ENCODE peak calls at places on chromosomes 4 and X, in four cellular contexts. One of them, this sample, is unnamed.

GRCh38 chrX:66163849-66164401 is at the start of gene HEPH:
- DNase-seq in H1: peak; percentile 41
- DNase-seq in IMR-90: peak; percentile 34
- DNase-seq in mesendoderm: peak; percentile 91
- DNase-seq in this sample: peak; percentile 36

GRCh38 chr4:35025152-35025834 is 1219.0 kb downstream of the ARAP2 start:
- DNase-seq in H1: no peak
- DNase-seq in IMR-90: no peak
- DNase-seq in mesendoderm: no peak
- DNase-seq in this sample: no peak

GRCh38 chr4:22031423-22031822 is 82.9 kb upstream of the KCNIP4 start:
- DNase-seq in H1: no peak
- DNase-seq in IMR-90: no peak
- DNase-seq in mesendoderm: no peak
- DNase-seq in this sample: no peak

GRCh38 chrX:26789751-26790150 is 573.8 kb downstream of the MAGEB5 start:
- DNase-seq in H1: no peak
- DNase-seq in IMR-90: no peak
- DNase-seq in mesendoderm: no peak
- DNase-seq in this sample: no peak

GRCh38 chr4:119313237-119313636 is 8.7 kb downstream of the FABP2 start:
- DNase-seq in H1: no peak
- DNase-seq in IMR-90: no peak
- DNase-seq in mesendoderm: no peak
- DNase-seq in this sample: no peak

GRCh38 chrX:13220916-13221315 is 98.9 kb downstream of the ATXN3L start:
- DNase-seq in H1: no peak
- DNase-seq in IMR-90: peak; percentile 84
- DNase-seq in mesendoderm: no peak
- DNase-seq in this sample: no peak

GRCh38 chrX:96770315-96770714 is 85.7 kb downstream of the DIAPH2 start:
- DNase-seq in H1: no peak
- DNase-seq in IMR-90: peak; percentile 18
- DNase-seq in mesendoderm: no peak
- DNase-seq in this sample: no peak

GRCh38 chr4:39616651-39617050 is 22.0 kb downstream of the SMIM14 start:
- DNase-seq in H1: no peak
- DNase-seq in IMR-90: no peak
- DNase-seq in mesendoderm: peak; percentile 67
- DNase-seq in this sample: no peak

GRCh38 chr4:185218312-185218711 is 8.9 kb downstream of the SNX25 start:
- DNase-seq in H1: no peak
- DNase-seq in IMR-90: no peak
- DNase-seq in mesendoderm: no peak
- DNase-seq in this sample: no peak

GRCh38 chr4:168528131-168528949 is 31.5 kb downstream of the PALLD start:
- DNase-seq in H1: no peak
- DNase-seq in IMR-90: peak; percentile 62
- DNase-seq in mesendoderm: no peak
- DNase-seq in this sample: no peak

GRCh38 chr4:7186081-7186480 is 6.3 kb upstream of the SORCS2 start:
- DNase-seq in H1: no peak
- DNase-seq in IMR-90: no peak
- DNase-seq in mesendoderm: peak; percentile 29
- DNase-seq in this sample: peak; percentile 55

GRCh38 chr4:29565256-29565655 is 1154.9 kb upstream of the PCDH7 start:
- DNase-seq in H1: no peak
- DNase-seq in IMR-90: no peak
- DNase-seq in mesendoderm: no peak
- DNase-seq in this sample: no peak

GRCh38 chr4:100168521-100168920 is 21.7 kb downstream of the DDIT4L start:
- DNase-seq in H1: no peak
- DNase-seq in IMR-90: peak; percentile 63
- DNase-seq in mesendoderm: no peak
- DNase-seq in this sample: no peak

GRCh38 chrX:112147206-112147605 is 64.6 kb upstream of the TRPC5 start:
- DNase-seq in H1: peak; percentile 45
- DNase-seq in IMR-90: peak; percentile 29
- DNase-seq in mesendoderm: peak; percentile 29
- DNase-seq in this sample: peak; percentile 50

GRCh38 chr4:175470141-175470540 is 341.9 kb downstream of the GPM6A start:
- DNase-seq in H1: no peak
- DNase-seq in IMR-90: peak; percentile 15
- DNase-seq in mesendoderm: peak; percentile 72
- DNase-seq in this sample: no peak

GRCh38 chr4:38145033-38145673 is 185.0 kb downstream of the PTTG2 start:
- DNase-seq in H1: no peak
- DNase-seq in IMR-90: no peak
- DNase-seq in mesendoderm: no peak
- DNase-seq in this sample: no peak

GRCh38 chr4:71202703-71203102 is 136.1 kb upstream of the SLC4A4 start:
- DNase-seq in H1: no peak
- DNase-seq in IMR-90: no peak
- DNase-seq in mesendoderm: no peak
- DNase-seq in this sample: no peak

GRCh38 chr4:71230258-71230594 is 108.6 kb upstream of the SLC4A4 start:
- DNase-seq in H1: no peak
- DNase-seq in IMR-90: peak; percentile 87
- DNase-seq in mesendoderm: no peak
- DNase-seq in this sample: no peak

GRCh38 chr4:41044165-41044564 is 170.2 kb downstream of the APBB2 start:
- DNase-seq in H1: no peak
- DNase-seq in IMR-90: no peak
- DNase-seq in mesendoderm: no peak
- DNase-seq in this sample: no peak

GRCh38 chrX:35670894-35671293 is 127.2 kb upstream of the MAGEB16 start:
- DNase-seq in H1: no peak
- DNase-seq in IMR-90: no peak
- DNase-seq in mesendoderm: no peak
- DNase-seq in this sample: no peak

GRCh38 chr4:88857588-88857987 is 160.0 kb upstream of the NAP1L5 start:
- DNase-seq in H1: no peak
- DNase-seq in IMR-90: peak; percentile 24
- DNase-seq in mesendoderm: no peak
- DNase-seq in this sample: no peak

GRCh38 chr4:132910226-132910748 is 238.8 kb upstream of the PCDH10 start:
- DNase-seq in H1: no peak
- DNase-seq in IMR-90: no peak
- DNase-seq in mesendoderm: no peak
- DNase-seq in this sample: no peak

GRCh38 chr4:146165840-146166239 is 9.7 kb upstream of the LSM6 start:
- DNase-seq in H1: no peak
- DNase-seq in IMR-90: peak; percentile 75
- DNase-seq in mesendoderm: no peak
- DNase-seq in this sample: no peak

GRCh38 chr4:189001283-189001970 is 862.2 kb downstream of the TRIML1 start:
- DNase-seq in H1: no peak
- DNase-seq in IMR-90: no peak
- DNase-seq in mesendoderm: no peak
- DNase-seq in this sample: no peak

GRCh38 chr4:139526928-139527327 is 29.1 kb downstream of the SETD7 start:
- DNase-seq in H1: no peak
- DNase-seq in IMR-90: no peak
- DNase-seq in mesendoderm: no peak
- DNase-seq in this sample: no peak

GRCh38 chr4:145785391-145786008 is 105.6 kb downstream of the C4orf51 start:
- DNase-seq in H1: no peak
- DNase-seq in IMR-90: no peak
- DNase-seq in mesendoderm: no peak
- DNase-seq in this sample: no peak

GRCh38 chr4:142396279-142396678 is 449.8 kb downstream of the INPP4B start:
- DNase-seq in H1: no peak
- DNase-seq in IMR-90: peak; percentile 36
- DNase-seq in mesendoderm: no peak
- DNase-seq in this sample: no peak

GRCh38 chr4:13329963-13330362 is 154.2 kb downstream of the RAB28 start:
- DNase-seq in H1: no peak
- DNase-seq in IMR-90: peak; percentile 60
- DNase-seq in mesendoderm: no peak
- DNase-seq in this sample: no peak

GRCh38 chr4:3324093-3324815 is 31.4 kb downstream of the RGS12 start:
- DNase-seq in H1: peak; percentile 80
- DNase-seq in IMR-90: no peak
- DNase-seq in mesendoderm: peak; percentile 87
- DNase-seq in this sample: peak; percentile 79

GRCh38 chr4:3320361-3321023 is 27.7 kb downstream of the RGS12 start:
- DNase-seq in H1: no peak
- DNase-seq in IMR-90: no peak
- DNase-seq in mesendoderm: no peak
- DNase-seq in this sample: peak; percentile 18

GRCh38 chr4:3321295-3321889 is 28.6 kb downstream of the RGS12 start:
- DNase-seq in H1: no peak
- DNase-seq in IMR-90: no peak
- DNase-seq in mesendoderm: no peak
- DNase-seq in this sample: no peak

GRCh38 chr4:3322059-3322550 is 29.3 kb downstream of the RGS12 start:
- DNase-seq in H1: no peak
- DNase-seq in IMR-90: peak; percentile 46
- DNase-seq in mesendoderm: no peak
- DNase-seq in this sample: no peak

DNA sequence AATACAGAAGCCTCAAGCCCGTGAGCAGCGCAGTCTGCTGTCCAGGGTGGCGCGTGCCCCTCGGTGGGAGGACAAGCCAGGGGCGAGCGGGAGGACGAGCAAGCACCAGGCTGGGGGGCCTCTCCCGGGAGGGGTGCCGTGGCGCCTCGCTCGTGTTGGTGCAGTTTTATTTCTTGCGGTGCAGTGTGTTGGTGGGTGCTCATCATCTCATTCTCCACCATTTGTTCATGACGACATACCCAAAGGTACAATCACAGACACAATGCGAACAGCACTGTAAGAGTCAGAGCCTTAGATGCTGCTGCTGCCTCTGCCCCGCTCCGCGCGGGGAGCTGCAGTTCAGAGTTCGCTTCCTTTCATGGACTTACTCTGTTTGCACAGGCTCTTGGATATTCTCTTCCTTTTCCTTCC is 30.3 kb downstream of the RGS12 start:
- DNase-seq in H1: no peak
- DNase-seq in IMR-90: no peak
- DNase-seq in mesendoderm: no peak
- DNase-seq in this sample: no peak
- H2BK120ac ChIP-seq in H1: no peak overlapping the region
- H2BK120ac ChIP-seq in IMR-90: no peak overlapping the region
- H2BK120ac ChIP-seq in mesendoderm: no peak overlapping the region
- H2BK120ac ChIP-seq in this sample: no peak overlapping the region

DNA sequence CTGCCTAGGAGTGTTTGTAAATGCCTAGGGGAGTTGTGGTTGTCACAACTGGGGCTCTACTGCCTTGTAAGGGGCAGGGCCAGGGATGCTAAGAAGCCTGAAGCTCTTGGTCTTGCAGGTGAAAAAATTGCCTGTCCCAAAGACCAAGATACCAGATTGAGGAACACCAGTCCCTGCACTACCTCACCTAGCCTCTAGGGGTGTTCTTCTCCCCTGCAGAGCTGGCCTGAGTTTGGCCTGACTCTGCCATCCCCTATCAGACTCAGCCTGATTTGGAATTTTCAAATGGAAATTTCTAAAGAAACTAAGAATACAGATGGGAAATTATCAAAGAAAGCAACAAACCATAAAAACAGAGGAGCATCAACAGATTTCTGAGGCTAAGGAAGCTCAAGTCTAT is 90.4 kb downstream of the ZC4H2 start:
- DNase-seq in H1: peak; percentile 51
- DNase-seq in IMR-90: no peak
- DNase-seq in mesendoderm: peak; percentile 49
- DNase-seq in this sample: peak; percentile 41
- H4K5ac ChIP-seq in H1: no peak overlapping the region
- H4K5ac ChIP-seq in IMR-90: no peak overlapping the region
- H4K5ac ChIP-seq in mesendoderm: no peak overlapping the region
- H4K5ac ChIP-seq in this sample: no peak overlapping the region

DNA sequence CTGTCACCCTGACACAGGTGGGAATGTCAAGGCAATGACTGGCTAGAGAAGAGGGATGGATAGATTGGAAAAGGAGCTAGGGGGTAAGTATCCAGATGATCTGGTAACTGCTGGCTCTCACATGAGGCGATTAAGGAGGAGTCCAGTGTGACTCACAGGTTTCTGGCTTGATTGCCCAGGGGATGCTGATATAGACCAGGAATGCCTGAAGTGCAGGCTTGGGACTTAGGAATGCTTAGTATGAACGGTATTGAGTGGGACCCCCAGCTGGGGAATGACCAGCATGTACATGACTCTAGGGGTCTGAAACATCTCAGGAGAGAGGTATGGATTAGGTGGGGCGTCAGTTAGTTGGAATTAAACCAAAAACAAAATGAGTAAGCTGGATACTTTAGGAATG is 65.8 kb upstream of the PRPS1 start:
- DNase-seq in H1: no peak
- DNase-seq in IMR-90: peak; percentile 88
- DNase-seq in mesendoderm: peak; percentile 69
- DNase-seq in this sample: no peak
- H2AK5ac ChIP-seq in H1: peak overlapping the region; percentile 86
- H2AK5ac ChIP-seq in IMR-90: peak overlapping the region; percentile 98
- H2AK5ac ChIP-seq in mesendoderm: no peak overlapping the region
- H2AK5ac ChIP-seq in this sample: peak overlapping the region; percentile 97

GRCh38 chr4:123127865-123128264 is 205.5 kb upstream of the NUDT6 start:
- DNase-seq in H1: no peak
- DNase-seq in IMR-90: no peak
- DNase-seq in mesendoderm: peak; percentile 13
- DNase-seq in this sample: no peak

GRCh38 chr4:123125477-123125876 is 203.1 kb upstream of the NUDT6 start:
- DNase-seq in H1: no peak
- DNase-seq in IMR-90: no peak
- DNase-seq in mesendoderm: no peak
- DNase-seq in this sample: no peak

GRCh38 chr4:123121241-123121907 is 199.0 kb upstream of the NUDT6 start:
- DNase-seq in H1: no peak
- DNase-seq in IMR-90: peak; percentile 73
- DNase-seq in mesendoderm: no peak
- DNase-seq in this sample: no peak

GRCh38 chr4:123127218-123127617 is 204.8 kb upstream of the NUDT6 start:
- DNase-seq in H1: no peak
- DNase-seq in IMR-90: peak; percentile 42
- DNase-seq in mesendoderm: no peak
- DNase-seq in this sample: no peak
- H2BK120ac ChIP-seq in H1: no peak overlapping the region
- H2BK120ac ChIP-seq in IMR-90: peak overlapping the region; percentile 13
- H2BK120ac ChIP-seq in mesendoderm: no peak overlapping the region
- H2BK120ac ChIP-seq in this sample: no peak overlapping the region

DNA sequence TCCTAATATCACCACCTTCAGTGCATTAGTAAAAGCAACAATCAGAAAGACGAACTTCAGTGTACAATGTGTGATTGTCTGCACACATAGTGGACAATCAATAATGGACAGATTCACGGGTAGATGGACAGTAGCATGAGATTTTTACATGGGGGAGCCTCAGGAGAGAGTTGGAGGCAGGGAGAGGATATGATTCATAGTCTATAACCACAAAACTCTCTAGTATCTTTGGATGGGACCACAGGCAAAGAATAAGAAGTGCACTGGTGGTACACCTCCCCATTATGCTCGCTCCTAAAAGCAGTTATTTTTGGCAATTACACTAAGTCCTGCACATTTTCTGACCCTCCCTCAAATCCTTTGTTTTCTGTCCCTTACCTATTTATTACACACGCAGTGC is 624.4 kb upstream of the ACTRT1 start:
- DNase-seq in H1: no peak
- DNase-seq in IMR-90: no peak
- DNase-seq in mesendoderm: no peak
- DNase-seq in this sample: no peak
- H4K5ac ChIP-seq in H1: no peak overlapping the region
- H4K5ac ChIP-seq in IMR-90: no peak overlapping the region
- H4K5ac ChIP-seq in mesendoderm: no peak overlapping the region
- H4K5ac ChIP-seq in this sample: no peak overlapping the region

GRCh38 chr4:8559011-8559410 is 21.2 kb upstream of the GPR78 start:
- DNase-seq in H1: no peak
- DNase-seq in IMR-90: no peak
- DNase-seq in mesendoderm: no peak
- DNase-seq in this sample: no peak
- H2AK5ac ChIP-seq in H1: peak overlapping the region; percentile 3
- H2AK5ac ChIP-seq in IMR-90: peak overlapping the region; percentile 39
- H2AK5ac ChIP-seq in mesendoderm: peak overlapping the region; percentile 88
- H2AK5ac ChIP-seq in this sample: no peak overlapping the region

This sample was measured in H9.